ENCODE peak calls at places on chromosomes 11 and 22, in ten cellular contexts. S is activated naive CD4-positive, alpha-beta T cell treated with anti-CD3 and anti-CD28 coated beads, Interleukin-2, amount 50 U/mL, for 72 hours; T is cardiac muscle cell; X is effector memory CD8-positive, alpha-beta T cell; A is A172; V is T-helper 17 cell; B is MM.1S; Z is OCI-LY7; G is pulmonary artery endothelial cell; J is HEK293T. F is an unnamed sample.

GRCh38 chr22:49481651-49482399 is 345.8 kb downstream of the BRD1 start:
- DNase-seq in X (no peak), T (no peak), G (no peak), J (no peak), Z (no peak), S (no peak), V (no peak), A (no peak), B (no peak), F (no peak)

GRCh38 chr22:49251371-49251770 is 576.3 kb downstream of the BRD1 start:
- DNase-seq in V (no peak), S (no peak), Z (no peak), G (no peak), T (no peak), J (no peak), X (no peak), B (no peak), A (no peak), F (no peak)

GRCh38 chr11:65437436-65438227 is 15.0 kb downstream of the NEAT1 start:
- DNase-seq in S (peak), G (no peak), B (no peak), T (peak), J (no peak), X (no peak), V (no peak), A (peak), Z (no peak), F (no peak)

GRCh38 chr22:37018815-37019308 is 385 bp downstream of the TST start:
- DNase-seq in Z (no peak), X (no peak), V (no peak), T (peak), J (peak), B (no peak), G (no peak), S (no peak), A (peak), F (peak)

GRCh38 chr11:11946180-11946579 is 62.2 kb downstream of the DKK3 start:
- DNase-seq in A (peak), J (no peak), G (no peak), S (no peak), X (no peak), V (no peak), T (peak), B (no peak), Z (no peak), F (no peak)

GRCh38 chr22:19853879-19854777 is 546 bp downstream of the GNB1L start:
- DNase-seq in A (no peak), G (no peak), X (no peak), T (no peak), V (no peak), B (peak), S (no peak), J (peak), Z (peak), F (no peak)

GRCh38 chr11:8566613-8567210 is 27.3 kb downstream of the STK33 start:
- DNase-seq in Z (peak), B (peak), X (no peak), G (peak), V (no peak), S (no peak), J (peak), A (peak), T (peak), F (no peak)

GRCh38 chr11:72451836-72452376 is 17.6 kb upstream of the CLPB start:
- DNase-seq in B (no peak), J (no peak), T (no peak), S (no peak), V (no peak), G (no peak), X (no peak), A (no peak), Z (no peak), F (no peak)

GRCh38 chr22:22396741-22397291 is 111.7 kb downstream of the ZNF280B start:
- DNase-seq in S (no peak), T (no peak), A (no peak), B (no peak), X (no peak), J (no peak), V (no peak), Z (no peak), G (no peak), F (no peak)

GRCh38 chr11:85822814-85823213 is 11.9 kb upstream of the SYTL2 start:
- DNase-seq in V (no peak), X (no peak), Z (no peak), T (peak), G (no peak), A (peak), S (no peak), J (no peak), B (no peak), F (no peak)

GRCh38 chr11:17686185-17686980 is 33.0 kb upstream of the MYOD1 start:
- DNase-seq in V (no peak), G (no peak), J (no peak), B (no peak), A (no peak), X (no peak), S (no peak), T (no peak), Z (no peak), F (no peak)

GRCh38 chr11:46112961-46113617 is 8.2 kb downstream of the PHF21A start:
- DNase-seq in Z (peak), V (no peak), X (peak), S (no peak), G (no peak), A (peak), J (peak), T (peak), B (peak), F (peak)

GRCh38 chr11:94545641-94546470 is 2.1 kb downstream of the FUT4 start:
- DNase-seq in J (no peak), Z (no peak), X (no peak), S (no peak), B (no peak), T (no peak), A (no peak), V (no peak), G (no peak), F (no peak)

GRCh38 chr22:41636467-41636866 is 15.4 kb downstream of the XRCC6 start:
- DNase-seq in V (no peak), T (peak), A (peak), S (no peak), G (no peak), X (no peak), Z (no peak), J (no peak), B (no peak), F (no peak)

GRCh38 chr11:26700536-26701235 is 21.2 kb downstream of the SLC5A12 start:
- DNase-seq in J (no peak), G (no peak), B (no peak), Z (no peak), X (no peak), S (no peak), T (no peak), V (no peak), A (no peak), F (no peak)

GRCh38 chr11:75719639-75720239 is 2.1 kb downstream of the MOGAT2 start:
- DNase-seq in X (no peak), S (no peak), G (no peak), V (no peak), B (no peak), A (no peak), J (no peak), T (no peak), Z (no peak), F (no peak)

GRCh38 chr11:59666969-59667368 is 1.9 kb downstream of the PATL1 start:
- DNase-seq in B (no peak), A (no peak), S (no peak), T (peak), G (no peak), X (no peak), V (no peak), Z (no peak), J (no peak), F (no peak)

GRCh38 chr11:111946499-111946898 is 9.4 kb downstream of the DIXDC1 start:
- DNase-seq in B (no peak), S (no peak), T (no peak), X (no peak), V (no peak), J (no peak), G (no peak), A (no peak), Z (no peak), F (no peak)

GRCh38 chr11:15197696-15198095 is 83.0 kb downstream of the INSC start:
- DNase-seq in A (no peak), S (no peak), Z (no peak), G (no peak), B (no peak), X (no peak), J (no peak), T (no peak), V (no peak), F (no peak)

GRCh38 chr22:39428597-39429071 is 28.2 kb upstream of the MGAT3 start:
- DNase-seq in V (no peak), Z (no peak), G (no peak), B (no peak), S (no peak), J (no peak), A (peak), T (no peak), X (no peak), F (no peak)

GRCh38 chr11:70526116-70527045 is 128.1 kb downstream of the CTTN start:
- DNase-seq in T (no peak), J (no peak), V (no peak), X (no peak), Z (no peak), S (no peak), B (no peak), A (no peak), G (no peak), F (no peak)

GRCh38 chr11:31598454-31598853 is 88.9 kb downstream of the ELP4 start:
- DNase-seq in X (no peak), G (no peak), J (no peak), Z (no peak), S (no peak), V (no peak), T (no peak), B (no peak), A (no peak), F (no peak)

GRCh38 chr22:35070451-35071093 is 4.6 kb downstream of the ISX start:
- DNase-seq in S (no peak), V (no peak), B (no peak), X (no peak), Z (no peak), J (no peak), A (no peak), G (no peak), T (no peak), F (no peak)

GRCh38 chr11:10809373-10810199 is 860 bp upstream of the EIF4G2 start:
- DNase-seq in G (peak), B (peak), V (no peak), A (peak), J (no peak), X (no peak), Z (peak), T (peak), S (no peak), F (peak)

GRCh38 chr11:111748035-111748804 is 18.0 kb downstream of the PPP2R1B start:
- DNase-seq in V (no peak), S (no peak), X (no peak), Z (no peak), B (no peak), T (no peak), G (no peak), J (no peak), A (no peak), F (no peak)

GRCh38 chr11:4751201-4751600 is 18.5 kb downstream of the OR51F1 start:
- DNase-seq in V (no peak), Z (no peak), T (no peak), A (no peak), J (no peak), G (no peak), S (no peak), B (no peak), X (no peak), F (no peak)

GRCh38 chr11:75592699-75593098 is 30.6 kb downstream of the SERPINH1 start:
- DNase-seq in B (no peak), G (no peak), S (no peak), Z (no peak), A (no peak), V (no peak), J (no peak), T (no peak), X (no peak), F (no peak)

F was measured in tibial nerve.